ENCODE peak calls at places on chromosomes 3 and 15, in five cellular contexts. J is tibial nerve, V is heart left ventricle, S is OCI-LY7, A is transverse colon. N is an unnamed sample.
A peak's percentile ranks its signal among the peaks of the same experiment; 100 is the strongest.

GRCh38 chr3:81173514-81173913 is 587.9 kb downstream of the GBE1 start:
- DNase-seq in A (no peak), S (no peak), J (no peak), V (no peak), N (no peak)

GRCh38 chr3:107993771-107994170 is 97.1 kb downstream of the CD47 start:
- DNase-seq in J (no peak), S (no peak), V (no peak), A (no peak), N (no peak)

GRCh38 chr3:43794776-43795175 is 104.0 kb downstream of the ABHD5 start:
- DNase-seq in V (no peak), J (no peak), S (no peak), A (no peak), N (no peak)

GRCh38 chr3:126113733-126114132 is 29.8 kb upstream of the SLC41A3 start:
- DNase-seq in V (no peak), A (peak; percentile 3), J (no peak), S (peak; percentile 18), N (peak; percentile 21)

GRCh38 chr15:70701891-70702568 is 61.3 kb downstream of the UACA start:
- DNase-seq in A (no peak), S (no peak), J (no peak), V (peak; percentile 23), N (no peak)

GRCh38 chr3:69364354-69364753 is 21.5 kb downstream of the FRMD4B start:
- DNase-seq in J (no peak), A (no peak), V (no peak), S (no peak), N (no peak)

GRCh38 chr15:60044636-60045273 is 40.6 kb downstream of the FOXB1 start:
- DNase-seq in J (no peak), S (peak; percentile 11), V (no peak), A (no peak), N (no peak)

GRCh38 chr15:100690786-100691160 is 88.4 kb downstream of the ASB7 start:
- DNase-seq in J (no peak), V (no peak), S (no peak), A (no peak), N (no peak)

GRCh38 chr3:151016421-151016820 is 43.9 kb upstream of the CLRN1 start:
- DNase-seq in S (no peak), V (no peak), J (no peak), A (no peak), N (no peak)

GRCh38 chr3:63931290-63931689 is 19.1 kb upstream of the SCAANT1 start:
- DNase-seq in S (no peak), A (no peak), V (no peak), J (no peak), N (no peak)

GRCh38 chr3:63934484-63934883 is 22.3 kb upstream of the SCAANT1 start:
- DNase-seq in V (no peak), A (no peak), J (no peak), S (no peak), N (no peak)

GRCh38 chr3:63933459-63933858 is 21.3 kb upstream of the SCAANT1 start:
- DNase-seq in J (no peak), S (peak; percentile 62), V (no peak), A (no peak), N (no peak)

GRCh38 chr3:63932509-63933212 is 20.5 kb upstream of the SCAANT1 start:
- DNase-seq in V (no peak), J (no peak), S (no peak), A (no peak), N (no peak)

GRCh38 chr3:63934041-63934440 is 21.9 kb upstream of the SCAANT1 start:
- DNase-seq in V (no peak), A (no peak), J (no peak), S (no peak), N (no peak)
- H3K27ac ChIP-seq in V (no peak overlapping the region), A (no peak overlapping the region), J (no peak overlapping the region), S (peak overlapping the region; percentile 78), N (peak overlapping the region; percentile 45)

GRCh38 chr15:91919014-91919534 is 65.6 kb downstream of the SLCO3A1 start:
- DNase-seq in A (no peak), J (no peak), S (no peak), V (peak; percentile 82), N (no peak)

GRCh38 chr15:91924842-91925495 is 71.5 kb downstream of the SLCO3A1 start:
- DNase-seq in S (no peak), V (no peak), A (no peak), J (no peak), N (no peak)

GRCh38 chr15:91922701-91923279 is 69.3 kb downstream of the SLCO3A1 start:
- DNase-seq in S (no peak), V (no peak), J (no peak), A (no peak), N (no peak)

GRCh38 chr15:91921188-91921820 is 67.8 kb downstream of the SLCO3A1 start:
- DNase-seq in V (no peak), A (no peak), S (no peak), J (no peak), N (no peak)

GRCh38 chr15:91921821-91922198 is 68.3 kb downstream of the SLCO3A1 start:
- DNase-seq in V (no peak), J (no peak), A (no peak), S (no peak), N (no peak)
- H3K27ac ChIP-seq in V (no peak overlapping the region), J (no peak overlapping the region), A (no peak overlapping the region), S (no peak overlapping the region), N (peak overlapping the region; percentile 61)

GRCh38 chr3:45987368-45988099 is 8.1 kb downstream of the FYCO1 start:
- DNase-seq in J (peak; percentile 30), A (no peak), V (peak; percentile 70), S (no peak), N (no peak)
- H3K27ac ChIP-seq in J (no peak overlapping the region), A (peak overlapping the region; percentile 86), V (peak overlapping the region; percentile 91), S (no peak overlapping the region), N (peak overlapping the region; percentile 78)

GRCh38 chr3:132325103-132325606 is 7.9 kb downstream of the ACP3 start:
- DNase-seq in J (no peak), A (no peak), S (no peak), V (no peak), N (peak; percentile 32)
- H3K27ac ChIP-seq in J (no peak overlapping the region), A (no peak overlapping the region), S (peak overlapping the region; percentile 18), V (no peak overlapping the region), N (peak overlapping the region; percentile 79)

DNA sequence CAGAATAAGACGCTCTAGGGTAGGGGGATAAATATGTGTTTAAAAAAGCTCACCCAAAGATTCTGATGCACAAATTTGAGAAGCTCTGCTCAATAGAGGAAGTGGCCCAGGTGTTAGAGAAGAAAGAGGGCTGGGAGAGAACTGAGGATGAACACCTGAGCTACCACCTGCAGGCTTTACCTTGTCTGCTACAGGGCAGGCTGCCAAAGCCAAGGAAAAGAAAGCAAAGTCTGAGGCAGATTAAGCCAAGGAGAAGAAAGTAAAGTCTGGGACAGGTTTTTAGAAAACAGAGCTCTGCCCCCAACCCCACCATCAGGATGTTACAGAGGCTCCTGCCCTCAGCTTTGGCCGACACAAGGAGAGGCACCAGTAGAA is 92.9 kb downstream of the THRB start:
- DNase-seq in S (no peak), V (no peak), J (no peak), A (peak; percentile 50), N (no peak)
- H3K27ac ChIP-seq in S (no peak overlapping the region), V (no peak overlapping the region), J (no peak overlapping the region), A (peak overlapping the region; percentile 38), N (no peak overlapping the region)

GRCh38 chr3:136624894-136625815 is 127.0 kb downstream of the STAG1 start:
- DNase-seq in A (no peak), S (no peak), V (no peak), J (no peak), N (peak; percentile 45)
- H3K27ac ChIP-seq in A (peak overlapping the region; percentile 51), S (no peak overlapping the region), V (no peak overlapping the region), J (no peak overlapping the region), N (peak overlapping the region; percentile 12)

GRCh38 chr15:39461536-39462140 is 119.2 kb upstream of the THBS1 start:
- DNase-seq in A (no peak), V (peak; percentile 77), J (no peak), S (no peak), N (no peak)
- H3K27ac ChIP-seq in A (no peak overlapping the region), V (no peak overlapping the region), J (no peak overlapping the region), S (no peak overlapping the region), N (no peak overlapping the region)

GRCh38 chr3:16289144-16289889 is 24.3 kb downstream of the OXNAD1 start:
- DNase-seq in S (no peak), J (no peak), A (no peak), V (no peak), N (no peak)

GRCh38 chr3:16288664-16289063 is 23.7 kb downstream of the OXNAD1 start:
- DNase-seq in J (no peak), V (peak; percentile 68), A (no peak), S (no peak), N (no peak)

GRCh38 chr3:16286672-16287604 is 21.9 kb downstream of the OXNAD1 start:
- DNase-seq in A (no peak), J (no peak), V (no peak), S (no peak), N (no peak)

GRCh38 chr3:16290007-16290826 is 25.2 kb downstream of the OXNAD1 start:
- DNase-seq in V (peak; percentile 46), S (peak; percentile 62), A (peak; percentile 46), J (no peak), N (peak; percentile 40)

GRCh38 chr3:16286161-16286560 is 21.1 kb downstream of the OXNAD1 start:
- DNase-seq in J (no peak), A (peak; percentile 26), S (no peak), V (no peak), N (no peak)
- H3K27ac ChIP-seq in J (no peak overlapping the region), A (peak overlapping the region; percentile 59), S (no peak overlapping the region), V (peak overlapping the region; percentile 58), N (peak overlapping the region; percentile 26)

GRCh38 chr15:65085207-65085753 is 8.7 kb downstream of the KBTBD13 start:
- DNase-seq in S (no peak), J (no peak), A (no peak), V (peak; percentile 28), N (no peak)
- H3K27ac ChIP-seq in S (no peak overlapping the region), J (no peak overlapping the region), A (no peak overlapping the region), V (no peak overlapping the region), N (peak overlapping the region; percentile 57)

DNA sequence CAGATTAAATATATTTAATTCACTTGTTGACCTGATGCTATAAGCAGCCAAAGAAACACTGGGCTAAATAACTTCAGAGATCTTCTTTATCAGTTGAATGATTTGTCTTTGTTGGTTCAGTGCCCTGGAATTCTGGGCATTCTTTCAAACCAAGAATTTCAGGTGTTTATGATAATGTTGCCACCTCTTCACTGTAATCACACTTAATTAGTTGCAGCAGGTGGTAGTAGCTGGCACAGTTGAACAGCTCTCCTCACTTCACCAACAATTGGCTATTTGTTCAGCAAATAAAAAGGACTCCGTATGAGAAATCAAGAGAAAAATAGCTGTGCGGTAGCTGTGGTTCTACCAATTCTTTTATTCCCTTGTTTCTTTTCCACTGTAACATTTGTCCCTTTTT is 1109.7 kb downstream of the NSUN3 start:
- DNase-seq in S (no peak), V (no peak), A (no peak), J (no peak), N (no peak)
- H3K27ac ChIP-seq in S (no peak overlapping the region), V (no peak overlapping the region), A (no peak overlapping the region), J (no peak overlapping the region), N (no peak overlapping the region)

N was measured in upper lobe of left lung.